ENCODE peak calls at places on chromosomes 7 and 10, in six cellular contexts. T is AG04450, P is neural progenitor cell, G is skeletal muscle cell, K is fibroblast of lung, B is uterus. Y is an unnamed sample.

GRCh38 chr7:124086843-124087242 is 54.0 kb upstream of the TMEM229A start:
- DNase-seq in K (peak), P (no peak), G (no peak), T (no peak), B (no peak), Y (no peak)

GRCh38 chr10:87861953-87862643 is 1.2 kb downstream of the KLLN start:
- DNase-seq in T (peak), P (peak), K (peak), G (peak), B (peak), Y (peak)

GRCh38 chr10:47165711-47166404 is 134.1 kb upstream of the GDF10 start:
- DNase-seq in B (peak), G (peak), K (peak), P (no peak), T (peak), Y (peak)

GRCh38 chr7:10790910-10791309 is 182.8 kb upstream of the PHF14 start:
- DNase-seq in T (no peak), P (no peak), B (no peak), K (no peak), G (no peak), Y (no peak)

GRCh38 chr10:20891338-20891714 is 5.8 kb downstream of the NEBL start:
- DNase-seq in T (no peak), G (peak), K (peak), B (no peak), P (no peak), Y (no peak)

GRCh38 chr10:97129666-97130065 is 56.1 kb downstream of the SLIT1 start:
- DNase-seq in T (no peak), K (peak), B (no peak), P (no peak), G (no peak), Y (no peak)

GRCh38 chr10:130074639-130075038 is 36.0 kb downstream of the C10orf143 start:
- DNase-seq in K (no peak), T (no peak), G (no peak), P (no peak), B (no peak), Y (no peak)

GRCh38 chr7:44477063-44477830 is 13.2 kb downstream of the NUDCD3 start:
- DNase-seq in P (peak), K (peak), B (peak), T (peak), G (no peak), Y (peak)

GRCh38 chr7:151283302-151283701 is 34.8 kb upstream of the SMARCD3 start:
- DNase-seq in B (no peak), T (no peak), P (no peak), K (no peak), G (no peak), Y (no peak)

GRCh38 chr10:103448751-103449150 is 3.4 kb downstream of the CALHM2 start:
- DNase-seq in K (peak), B (peak), G (peak), T (peak), P (no peak), Y (peak)

GRCh38 chr10:83820033-83820432 is 319.3 kb upstream of the GHITM start:
- DNase-seq in K (no peak), B (no peak), P (no peak), T (no peak), G (no peak), Y (no peak)

GRCh38 chr10:8876171-8876570 is 821.7 kb downstream of the GATA3 start:
- DNase-seq in B (no peak), K (no peak), T (no peak), P (no peak), G (no peak), Y (no peak)

GRCh38 chr7:17236603-17237002 is 61.8 kb upstream of the AHR start:
- DNase-seq in K (peak), B (no peak), T (no peak), P (no peak), G (no peak), Y (peak)

GRCh38 chr10:30509508-30509907 is 75.5 kb downstream of the MAP3K8 start:
- DNase-seq in K (no peak), G (no peak), B (no peak), T (no peak), P (no peak), Y (no peak)

GRCh38 chr7:141785711-141786552 is 4.1 kb upstream of the TAS2R5 start:
- DNase-seq in B (no peak), T (peak), K (peak), P (peak), G (peak), Y (peak)

GRCh38 chr10:98423691-98424120 is 8.7 kb upstream of the PYROXD2 start:
- DNase-seq in B (no peak), T (no peak), P (peak), G (no peak), K (no peak), Y (no peak)

GRCh38 chr7:125316451-125316850 is 386.8 kb upstream of the POT1 start:
- DNase-seq in T (no peak), G (no peak), P (peak), B (no peak), K (peak), Y (no peak)

GRCh38 chr7:130273863-130274262 is 7.2 kb downstream of the CPA2 start:
- DNase-seq in K (peak), P (peak), T (peak), B (peak), G (peak), Y (peak)

GRCh38 chr7:37984775-37985390 is 64.4 kb downstream of the EPDR1 start:
- DNase-seq in T (no peak), P (no peak), G (no peak), B (peak), K (peak), Y (no peak)

GRCh38 chr7:25454562-25455031 is 226.3 kb upstream of the NPVF start:
- DNase-seq in K (no peak), G (peak), T (no peak), B (no peak), P (no peak), Y (no peak)

GRCh38 chr10:106189254-106189653 is 975.3 kb downstream of the SORCS1 start:
- DNase-seq in P (peak), T (no peak), B (no peak), G (no peak), K (peak), Y (no peak)

GRCh38 chr10:104472957-104473745 is 119.5 kb downstream of the CFAP58 start:
- DNase-seq in G (no peak), K (peak), P (no peak), T (no peak), B (no peak), Y (peak)

GRCh38 chr10:61787170-61787569 is 114.3 kb upstream of the ARID5B start:
- DNase-seq in K (no peak), T (no peak), P (no peak), B (no peak), G (no peak), Y (no peak)

GRCh38 chr7:127034171-127034806 is 218.5 kb downstream of the GRM8 start:
- DNase-seq in P (no peak), G (no peak), K (no peak), B (no peak), T (no peak), Y (no peak)

GRCh38 chr10:69211104-69211503 is 9.0 kb upstream of the HKDC1 start:
- DNase-seq in G (no peak), P (no peak), T (no peak), K (no peak), B (no peak), Y (no peak)

GRCh38 chr7:113142385-113143119 is 24.2 kb upstream of the SMIM30 start:
- DNase-seq in K (no peak), T (no peak), G (no peak), B (no peak), P (no peak), Y (no peak)

GRCh38 chr10:43595739-43596298 is 10.4 kb upstream of the ZNF485 start:
- DNase-seq in G (no peak), P (no peak), B (no peak), K (no peak), T (no peak), Y (no peak)

GRCh38 chr10:111648046-111648445 is 535.5 kb downstream of the GPAM start:
- DNase-seq in T (no peak), P (no peak), K (peak), B (no peak), G (peak), Y (no peak)

GRCh38 chr7:13181221-13181620 is 493.8 kb downstream of the ARL4A start:
- DNase-seq in T (no peak), K (peak), G (no peak), B (no peak), P (peak), Y (peak)

GRCh38 chr7:44383566-44383965 is 58.2 kb upstream of the CAMK2B start:
- DNase-seq in G (no peak), K (peak), P (no peak), T (peak), B (peak), Y (peak)

GRCh38 chr7:147305827-147306226 is 1189.2 kb downstream of the CNTNAP2 start:
- DNase-seq in B (no peak), T (no peak), K (no peak), G (no peak), P (no peak), Y (no peak)

GRCh38 chr10:77801474-77802238 is 124.9 kb downstream of the DLG5 start:
- DNase-seq in T (no peak), K (peak), G (no peak), B (no peak), P (no peak), Y (peak)

DNA sequence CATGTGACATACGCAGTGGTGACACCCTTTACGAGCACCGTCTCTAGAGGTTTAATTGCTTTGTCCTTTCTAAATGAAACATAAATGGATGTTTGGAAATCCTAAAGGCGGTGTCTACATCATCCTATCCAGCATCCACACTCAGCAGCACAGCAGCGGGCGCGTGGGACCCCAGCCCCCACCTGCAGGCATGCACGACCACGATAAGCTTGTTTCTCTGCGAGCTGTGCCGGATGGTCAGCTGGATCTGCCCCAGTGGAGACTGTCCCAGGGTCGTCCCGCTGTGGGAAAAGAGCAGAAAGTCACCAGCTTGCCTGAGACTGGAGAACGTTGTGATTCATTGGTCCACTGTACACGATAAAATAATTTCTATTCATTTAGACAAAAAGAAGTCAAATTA is 34.2 kb upstream of the NCAPG2 start:
- DNase-seq in G (no peak), P (no peak), K (no peak), B (no peak), T (no peak), Y (no peak)
- H3K4me3 ChIP-seq in G (no peak), P (no peak), K (no peak), B (no peak), T (no peak), Y (no peak)

GRCh38 chr7:94251-94801 is 98.0 kb upstream of the FAM20C start:
- DNase-seq in B (no peak), P (no peak), K (no peak), G (no peak), T (no peak), Y (no peak)
- H3K4me3 ChIP-seq in B (no peak), P (no peak), K (no peak), G (no peak), T (no peak), Y (no peak)

DNA sequence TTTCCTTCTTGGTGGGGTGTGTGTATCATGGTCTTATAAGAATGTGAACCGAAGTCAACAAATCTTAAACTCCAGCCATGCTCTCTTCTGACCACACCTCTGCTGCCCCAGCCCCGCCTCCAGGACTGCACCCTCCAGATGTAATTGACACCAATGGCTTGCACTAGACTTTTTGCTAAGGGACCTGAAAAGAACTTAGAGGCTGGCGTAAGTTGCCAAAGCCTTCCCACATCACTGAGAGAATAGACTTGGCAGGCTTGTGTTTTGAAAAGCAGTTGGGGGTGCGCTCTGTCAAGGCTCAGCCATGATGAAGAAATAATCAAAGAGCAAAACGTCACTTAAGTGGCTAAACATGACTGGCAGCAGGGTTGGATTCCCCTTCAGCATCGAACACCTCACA is 195.3 kb upstream of the C7orf33 start:
- DNase-seq in B (no peak), T (no peak), G (no peak), K (no peak), P (no peak), Y (no peak)
- H3K4me3 ChIP-seq in B (no peak), T (no peak), G (no peak), K (no peak), P (no peak), Y (no peak)

GRCh38 chr10:13823046-13823711 is 236.4 kb downstream of the PRPF18 start:
- DNase-seq in T (no peak), P (peak), B (no peak), K (no peak), G (no peak), Y (no peak)
- H3K4me3 ChIP-seq in T (no peak), P (no peak), B (no peak), K (no peak), G (no peak), Y (no peak)

Y was measured in IMR-90.